ENCODE peak calls at places on chromosomes 12 and 14, in seven cellular contexts. One of them, this sample, is unnamed.

GRCh38 chr12:112166051-112167015 is 41.0 kb downstream of the TRAFD1 start:
- DNase-seq in foreskin fibroblast: no peak
- DNase-seq in LNCaP clone FGC: no peak
- DNase-seq in heart left ventricle: no peak
- DNase-seq in GM23338: no peak
- DNase-seq in OCI-LY7: no peak
- DNase-seq in gastrocnemius medialis: no peak
- DNase-seq in this sample: no peak

GRCh38 chr12:91377456-91377855 is 194.8 kb upstream of the DCN start:
- DNase-seq in foreskin fibroblast: peak; percentile 36
- DNase-seq in LNCaP clone FGC: no peak
- DNase-seq in heart left ventricle: no peak
- DNase-seq in GM23338: no peak
- DNase-seq in OCI-LY7: no peak
- DNase-seq in gastrocnemius medialis: no peak
- DNase-seq in this sample: no peak

GRCh38 chr14:40417777-40418401 is 985.7 kb upstream of the FBXO33 start:
- DNase-seq in foreskin fibroblast: no peak
- DNase-seq in LNCaP clone FGC: peak; percentile 4
- DNase-seq in heart left ventricle: no peak
- DNase-seq in GM23338: peak; percentile 82
- DNase-seq in OCI-LY7: peak; percentile 47
- DNase-seq in gastrocnemius medialis: no peak
- DNase-seq in this sample: peak; percentile 59

GRCh38 chr12:31215521-31216232 is 110.3 kb downstream of the SINHCAF start:
- DNase-seq in foreskin fibroblast: no peak
- DNase-seq in LNCaP clone FGC: no peak
- DNase-seq in heart left ventricle: peak; percentile 48
- DNase-seq in GM23338: no peak
- DNase-seq in OCI-LY7: peak; percentile 18
- DNase-seq in gastrocnemius medialis: no peak
- DNase-seq in this sample: no peak

GRCh38 chr12:21330682-21331253 is 3.9 kb downstream of the SLCO1A2 start:
- DNase-seq in foreskin fibroblast: peak; percentile 4
- DNase-seq in LNCaP clone FGC: no peak
- DNase-seq in heart left ventricle: no peak
- DNase-seq in GM23338: peak; percentile 74
- DNase-seq in OCI-LY7: peak; percentile 48
- DNase-seq in gastrocnemius medialis: no peak
- DNase-seq in this sample: peak; percentile 42

GRCh38 chr12:104108755-104109445 is 29.1 kb downstream of the NFYB start:
- DNase-seq in foreskin fibroblast: peak; percentile 92
- DNase-seq in LNCaP clone FGC: peak; percentile 72
- DNase-seq in heart left ventricle: peak; percentile 63
- DNase-seq in GM23338: peak; percentile 89
- DNase-seq in OCI-LY7: peak; percentile 80
- DNase-seq in gastrocnemius medialis: peak; percentile 60
- DNase-seq in this sample: peak; percentile 93

GRCh38 chr12:6340745-6341438 is 984 bp downstream of the TNFRSF1A start:
- DNase-seq in foreskin fibroblast: no peak
- DNase-seq in LNCaP clone FGC: no peak
- DNase-seq in heart left ventricle: no peak
- DNase-seq in GM23338: no peak
- DNase-seq in OCI-LY7: no peak
- DNase-seq in gastrocnemius medialis: no peak
- DNase-seq in this sample: peak; percentile 64

GRCh38 chr14:64632056-64632455 is 72.2 kb upstream of the PLEKHG3 start:
- DNase-seq in foreskin fibroblast: no peak
- DNase-seq in LNCaP clone FGC: no peak
- DNase-seq in heart left ventricle: no peak
- DNase-seq in GM23338: no peak
- DNase-seq in OCI-LY7: no peak
- DNase-seq in gastrocnemius medialis: no peak
- DNase-seq in this sample: no peak

GRCh38 chr14:20607617-20608016 is 16.4 kb upstream of the RNASE12 start:
- DNase-seq in foreskin fibroblast: no peak
- DNase-seq in LNCaP clone FGC: no peak
- DNase-seq in heart left ventricle: no peak
- DNase-seq in GM23338: no peak
- DNase-seq in OCI-LY7: no peak
- DNase-seq in gastrocnemius medialis: no peak
- DNase-seq in this sample: no peak

GRCh38 chr14:67526676-67527459 is 6.2 kb upstream of the PLEKHH1 start:
- DNase-seq in foreskin fibroblast: peak; percentile 62
- DNase-seq in LNCaP clone FGC: no peak
- DNase-seq in heart left ventricle: peak; percentile 13
- DNase-seq in GM23338: peak; percentile 89
- DNase-seq in OCI-LY7: peak; percentile 53
- DNase-seq in gastrocnemius medialis: no peak
- DNase-seq in this sample: peak; percentile 70

GRCh38 chr12:94616217-94616729 is 34.1 kb downstream of the TMCC3 start:
- DNase-seq in foreskin fibroblast: peak; percentile 24
- DNase-seq in LNCaP clone FGC: no peak
- DNase-seq in heart left ventricle: no peak
- DNase-seq in GM23338: peak; percentile 17
- DNase-seq in OCI-LY7: no peak
- DNase-seq in gastrocnemius medialis: peak; percentile 87
- DNase-seq in this sample: peak; percentile 15

GRCh38 chr12:6871052-6871957 is 1.8 kb downstream of the SPSB2 start:
- DNase-seq in foreskin fibroblast: peak; percentile 73
- DNase-seq in LNCaP clone FGC: no peak
- DNase-seq in heart left ventricle: no peak
- DNase-seq in GM23338: peak; percentile 36
- DNase-seq in OCI-LY7: peak; percentile 26
- DNase-seq in gastrocnemius medialis: no peak
- DNase-seq in this sample: peak; percentile 55

GRCh38 chr12:111842556-111843396 is 748 bp downstream of the MAPKAPK5 start:
- DNase-seq in foreskin fibroblast: peak; percentile 44
- DNase-seq in LNCaP clone FGC: no peak
- DNase-seq in heart left ventricle: no peak
- DNase-seq in GM23338: peak; percentile 32
- DNase-seq in OCI-LY7: no peak
- DNase-seq in gastrocnemius medialis: no peak
- DNase-seq in this sample: peak; percentile 54

GRCh38 chr14:101964297-101965144 is at the start of gene DYNC1H1:
- DNase-seq in foreskin fibroblast: peak; percentile 97
- DNase-seq in LNCaP clone FGC: peak; percentile 55
- DNase-seq in heart left ventricle: peak; percentile 93
- DNase-seq in GM23338: peak; percentile 95
- DNase-seq in OCI-LY7: peak; percentile 95
- DNase-seq in gastrocnemius medialis: peak; percentile 82
- DNase-seq in this sample: peak; percentile 91

GRCh38 chr12:124736115-124737039 is 127.3 kb downstream of the SCARB1 start:
- DNase-seq in foreskin fibroblast: no peak
- DNase-seq in LNCaP clone FGC: no peak
- DNase-seq in heart left ventricle: no peak
- DNase-seq in GM23338: no peak
- DNase-seq in OCI-LY7: no peak
- DNase-seq in gastrocnemius medialis: no peak
- DNase-seq in this sample: peak; percentile 57

GRCh38 chr12:110684322-110684836 is 4.5 kb downstream of the HVCN1 start:
- DNase-seq in foreskin fibroblast: peak; percentile 44
- DNase-seq in LNCaP clone FGC: peak; percentile 27
- DNase-seq in heart left ventricle: no peak
- DNase-seq in GM23338: no peak
- DNase-seq in OCI-LY7: no peak
- DNase-seq in gastrocnemius medialis: no peak
- DNase-seq in this sample: no peak

GRCh38 chr12:84862190-84862589 is 50.4 kb downstream of the SLC6A15 start:
- DNase-seq in foreskin fibroblast: no peak
- DNase-seq in LNCaP clone FGC: no peak
- DNase-seq in heart left ventricle: no peak
- DNase-seq in GM23338: no peak
- DNase-seq in OCI-LY7: no peak
- DNase-seq in gastrocnemius medialis: no peak
- DNase-seq in this sample: no peak

GRCh38 chr12:113207621-113208040 is 13.6 kb upstream of the TPCN1 start:
- DNase-seq in foreskin fibroblast: no peak
- DNase-seq in LNCaP clone FGC: no peak
- DNase-seq in heart left ventricle: no peak
- DNase-seq in GM23338: no peak
- DNase-seq in OCI-LY7: peak; percentile 74
- DNase-seq in gastrocnemius medialis: no peak
- DNase-seq in this sample: peak; percentile 94

GRCh38 chr12:58097741-58098140 is 156.4 kb downstream of the ATP23 start:
- DNase-seq in foreskin fibroblast: no peak
- DNase-seq in LNCaP clone FGC: no peak
- DNase-seq in heart left ventricle: no peak
- DNase-seq in GM23338: no peak
- DNase-seq in OCI-LY7: no peak
- DNase-seq in gastrocnemius medialis: no peak
- DNase-seq in this sample: no peak

GRCh38 chr12:54033106-54033979 is 493 bp downstream of the HOXC5 start:
- DNase-seq in foreskin fibroblast: peak; percentile 76
- DNase-seq in LNCaP clone FGC: peak; percentile 85
- DNase-seq in heart left ventricle: no peak
- DNase-seq in GM23338: peak; percentile 47
- DNase-seq in OCI-LY7: no peak
- DNase-seq in gastrocnemius medialis: no peak
- DNase-seq in this sample: peak; percentile 43

GRCh38 chr12:124694250-124694649 is 126.8 kb upstream of the NCOR2 start:
- DNase-seq in foreskin fibroblast: no peak
- DNase-seq in LNCaP clone FGC: no peak
- DNase-seq in heart left ventricle: no peak
- DNase-seq in GM23338: no peak
- DNase-seq in OCI-LY7: peak; percentile 17
- DNase-seq in gastrocnemius medialis: no peak
- DNase-seq in this sample: peak; percentile 85

GRCh38 chr12:131832393-131833231 is 4.4 kb downstream of the MMP17 start:
- DNase-seq in foreskin fibroblast: peak; percentile 92
- DNase-seq in LNCaP clone FGC: no peak
- DNase-seq in heart left ventricle: no peak
- DNase-seq in GM23338: no peak
- DNase-seq in OCI-LY7: no peak
- DNase-seq in gastrocnemius medialis: no peak
- DNase-seq in this sample: no peak

GRCh38 chr14:76942288-76942778 is 86.2 kb downstream of the IRF2BPL start:
- DNase-seq in foreskin fibroblast: no peak
- DNase-seq in LNCaP clone FGC: no peak
- DNase-seq in heart left ventricle: no peak
- DNase-seq in GM23338: no peak
- DNase-seq in OCI-LY7: no peak
- DNase-seq in gastrocnemius medialis: no peak
- DNase-seq in this sample: no peak

GRCh38 chr12:50901685-50902113 is 50.6 kb upstream of the HIGD1C start:
- DNase-seq in foreskin fibroblast: no peak
- DNase-seq in LNCaP clone FGC: no peak
- DNase-seq in heart left ventricle: no peak
- DNase-seq in GM23338: no peak
- DNase-seq in OCI-LY7: no peak
- DNase-seq in gastrocnemius medialis: no peak
- DNase-seq in this sample: no peak

GRCh38 chr14:104506461-104507253 is 72.9 kb upstream of the C14orf180 start:
- DNase-seq in foreskin fibroblast: no peak
- DNase-seq in LNCaP clone FGC: no peak
- DNase-seq in heart left ventricle: no peak
- DNase-seq in GM23338: no peak
- DNase-seq in OCI-LY7: no peak
- DNase-seq in gastrocnemius medialis: no peak
- DNase-seq in this sample: no peak

GRCh38 chr14:86999076-86999475 is 993.9 kb downstream of the GALC start:
- DNase-seq in foreskin fibroblast: peak; percentile 80
- DNase-seq in LNCaP clone FGC: no peak
- DNase-seq in heart left ventricle: no peak
- DNase-seq in GM23338: no peak
- DNase-seq in OCI-LY7: no peak
- DNase-seq in gastrocnemius medialis: no peak
- DNase-seq in this sample: no peak

GRCh38 chr14:53149656-53150319 is 3.3 kb downstream of the DDHD1 start:
- DNase-seq in foreskin fibroblast: no peak
- DNase-seq in LNCaP clone FGC: no peak
- DNase-seq in heart left ventricle: no peak
- DNase-seq in GM23338: no peak
- DNase-seq in OCI-LY7: peak; percentile 55
- DNase-seq in gastrocnemius medialis: no peak
- DNase-seq in this sample: peak; percentile 10

GRCh38 chr14:23137221-23138172 is 18.4 kb upstream of the CEBPE start:
- DNase-seq in foreskin fibroblast: no peak
- DNase-seq in LNCaP clone FGC: no peak
- DNase-seq in heart left ventricle: no peak
- DNase-seq in GM23338: no peak
- DNase-seq in OCI-LY7: no peak
- DNase-seq in gastrocnemius medialis: no peak
- DNase-seq in this sample: no peak
- H3K4me3 ChIP-seq in foreskin fibroblast: no peak overlapping the region
- H3K4me3 ChIP-seq in LNCaP clone FGC: no peak overlapping the region
- H3K4me3 ChIP-seq in heart left ventricle: no peak overlapping the region
- H3K4me3 ChIP-seq in GM23338: no peak overlapping the region
- H3K4me3 ChIP-seq in OCI-LY7: no peak overlapping the region
- H3K4me3 ChIP-seq in gastrocnemius medialis: no peak overlapping the region
- H3K4me3 ChIP-seq in this sample: no peak overlapping the region

GRCh38 chr14:47678157-47678556 is 2.8 kb upstream of the MDGA2 start:
- DNase-seq in foreskin fibroblast: no peak
- DNase-seq in LNCaP clone FGC: no peak
- DNase-seq in heart left ventricle: no peak
- DNase-seq in GM23338: peak; percentile 31
- DNase-seq in OCI-LY7: no peak
- DNase-seq in gastrocnemius medialis: no peak
- DNase-seq in this sample: no peak
- TF ChIP-seq CTCF in foreskin fibroblast: no peak
- TF ChIP-seq CTCF in LNCaP clone FGC: peak; percentile 53
- TF ChIP-seq CTCF in heart left ventricle: no peak
- TF ChIP-seq CTCF in GM23338: peak; percentile 26
- TF ChIP-seq CTCF in OCI-LY7: no peak
- TF ChIP-seq CTCF in gastrocnemius medialis: no peak
- TF ChIP-seq CTCF in this sample: no peak

GRCh38 chr12:95694148-95694547 is 96.4 kb downstream of the NTN4 start:
- DNase-seq in foreskin fibroblast: no peak
- DNase-seq in LNCaP clone FGC: no peak
- DNase-seq in heart left ventricle: peak; percentile 65
- DNase-seq in GM23338: peak; percentile 41
- DNase-seq in OCI-LY7: no peak
- DNase-seq in gastrocnemius medialis: no peak
- DNase-seq in this sample: no peak
- H3K4me3 ChIP-seq in foreskin fibroblast: no peak overlapping the region
- H3K4me3 ChIP-seq in LNCaP clone FGC: no peak overlapping the region
- H3K4me3 ChIP-seq in heart left ventricle: no peak overlapping the region
- H3K4me3 ChIP-seq in GM23338: no peak overlapping the region
- H3K4me3 ChIP-seq in OCI-LY7: no peak overlapping the region
- H3K4me3 ChIP-seq in gastrocnemius medialis: no peak overlapping the region
- H3K4me3 ChIP-seq in this sample: no peak overlapping the region

GRCh38 chr14:31787377-31787776 is 226.2 kb downstream of the NUBPL start:
- DNase-seq in foreskin fibroblast: no peak
- DNase-seq in LNCaP clone FGC: no peak
- DNase-seq in heart left ventricle: no peak
- DNase-seq in GM23338: no peak
- DNase-seq in OCI-LY7: no peak
- DNase-seq in gastrocnemius medialis: no peak
- DNase-seq in this sample: peak; percentile 25
- TF ChIP-seq CTCF in foreskin fibroblast: no peak
- TF ChIP-seq CTCF in LNCaP clone FGC: peak; percentile 18
- TF ChIP-seq CTCF in heart left ventricle: no peak
- TF ChIP-seq CTCF in GM23338: no peak
- TF ChIP-seq CTCF in OCI-LY7: no peak
- TF ChIP-seq CTCF in gastrocnemius medialis: no peak
- TF ChIP-seq CTCF in this sample: no peak

GRCh38 chr12:119181202-119181601 is 2.5 kb downstream of the HSPB8 start:
- DNase-seq in foreskin fibroblast: no peak
- DNase-seq in LNCaP clone FGC: no peak
- DNase-seq in heart left ventricle: no peak
- DNase-seq in GM23338: no peak
- DNase-seq in OCI-LY7: no peak
- DNase-seq in gastrocnemius medialis: no peak
- DNase-seq in this sample: no peak
- H3K4me3 ChIP-seq in foreskin fibroblast: peak overlapping the region; percentile 6
- H3K4me3 ChIP-seq in LNCaP clone FGC: no peak overlapping the region
- H3K4me3 ChIP-seq in heart left ventricle: peak overlapping the region; percentile 72
- H3K4me3 ChIP-seq in GM23338: no peak overlapping the region
- H3K4me3 ChIP-seq in OCI-LY7: no peak overlapping the region
- H3K4me3 ChIP-seq in gastrocnemius medialis: peak overlapping the region; percentile 94
- H3K4me3 ChIP-seq in this sample: no peak overlapping the region

GRCh38 chr14:54572316-54572715 is 5.4 kb downstream of the SAMD4A start:
- DNase-seq in foreskin fibroblast: peak; percentile 53
- DNase-seq in LNCaP clone FGC: no peak
- DNase-seq in heart left ventricle: no peak
- DNase-seq in GM23338: peak; percentile 88
- DNase-seq in OCI-LY7: peak; percentile 36
- DNase-seq in gastrocnemius medialis: no peak
- DNase-seq in this sample: peak; percentile 31
- TF ChIP-seq CTCF in foreskin fibroblast: peak; percentile 31
- TF ChIP-seq CTCF in LNCaP clone FGC: peak; percentile 41
- TF ChIP-seq CTCF in heart left ventricle: peak; percentile 32
- TF ChIP-seq CTCF in GM23338: peak; percentile 92
- TF ChIP-seq CTCF in OCI-LY7: peak; percentile 86
- TF ChIP-seq CTCF in gastrocnemius medialis: peak; percentile 38
- TF ChIP-seq CTCF in this sample: peak; percentile 41

This sample was measured in NB4.